ENCODE peak calls at places on chromosome 21, in six cellular contexts. X, T, S, O, D and P are unnamed samples.

GRCh38 chr21:38505654-38506523 is 7.6 kb upstream of the ERG start:
- DNase-seq in X (peak), T (peak), S (peak), O (peak), D (peak), P (peak)

GRCh38 chr21:44982558-44983244 is 42.9 kb downstream of the SLX9 start:
- DNase-seq in X (no peak), T (no peak), S (no peak), O (peak), D (no peak), P (no peak)

GRCh38 chr21:45886610-45887026 is 95.0 kb upstream of the COL6A1 start:
- DNase-seq in X (no peak), T (no peak), S (no peak), O (no peak), D (no peak), P (no peak)

GRCh38 chr21:43345046-43345745 is 81.7 kb downstream of the SIK1 start:
- DNase-seq in X (no peak), T (no peak), S (no peak), O (no peak), D (no peak), P (no peak)

GRCh38 chr21:42120056-42120903 is 49.2 kb downstream of the UMODL1 start:
- DNase-seq in X (peak), T (no peak), S (no peak), O (no peak), D (no peak), P (peak)

GRCh38 chr21:39961251-39961650 is 94.0 kb downstream of the PCP4 start:
- DNase-seq in X (no peak), T (no peak), S (no peak), O (no peak), D (no peak), P (no peak)

GRCh38 chr21:42187976-42188653 is 30.8 kb upstream of the ABCG1 start:
- DNase-seq in X (no peak), T (peak), S (no peak), O (no peak), D (peak), P (no peak)

GRCh38 chr21:39132248-39132647 is 51.0 kb downstream of the PSMG1 start:
- DNase-seq in X (no peak), T (no peak), S (no peak), O (no peak), D (peak), P (no peak)

GRCh38 chr21:39176312-39176711 is 6.9 kb downstream of the PSMG1 start:
- DNase-seq in X (no peak), T (no peak), S (no peak), O (peak), D (peak), P (no peak)

GRCh38 chr21:26850116-26850643 is 5.0 kb upstream of the ADAMTS1 start:
- DNase-seq in X (peak), T (peak), S (no peak), O (peak), D (peak), P (peak)

GRCh38 chr21:33821580-33822322 is 93.9 kb downstream of the ATP5PO start:
- DNase-seq in X (no peak), T (no peak), S (peak), O (no peak), D (no peak), P (no peak)

GRCh38 chr21:41712730-41713129 is 54.1 kb downstream of the RIPK4 start:
- DNase-seq in X (no peak), T (no peak), S (no peak), O (no peak), D (no peak), P (no peak)

GRCh38 chr21:16592399-16592798 is 862.6 kb downstream of the USP25 start:
- DNase-seq in X (no peak), T (no peak), S (no peak), O (no peak), D (peak), P (no peak)

GRCh38 chr21:41481191-41481590 is 26.8 kb downstream of the TMPRSS2 start:
- DNase-seq in X (no peak), T (no peak), S (no peak), O (no peak), D (peak), P (no peak)